ENCODE peak calls at places on chromosomes 7 and 10, in nine cellular contexts. One of them, this sample, is unnamed.

GRCh38 chr7:901388-902154 is 25.2 kb downstream of the GET4 start:
- DNase-seq in PC-9: peak; percentile 70
- DNase-seq in tibial nerve: peak; percentile 66
- DNase-seq in thoracic aorta: no peak
- DNase-seq in uterus: peak; percentile 56
- DNase-seq in endodermal cell: peak; percentile 99
- DNase-seq in lung: peak; percentile 83
- DNase-seq in suprapubic skin: no peak
- DNase-seq in IMR-90: peak; percentile 82
- DNase-seq in this sample: peak; percentile 73

GRCh38 chr7:91201731-91202130 is 62.5 kb upstream of the FZD1 start:
- DNase-seq in PC-9: no peak
- DNase-seq in suprapubic skin: no peak
- DNase-seq in uterus: no peak
- DNase-seq in lung: no peak
- DNase-seq in IMR-90: no peak
- DNase-seq in tibial nerve: no peak
- DNase-seq in endodermal cell: no peak
- DNase-seq in thoracic aorta: no peak
- DNase-seq in this sample: no peak

GRCh38 chr10:95566121-95566520 is 5.0 kb upstream of the SORBS1 start:
- DNase-seq in thoracic aorta: no peak
- DNase-seq in uterus: no peak
- DNase-seq in PC-9: no peak
- DNase-seq in IMR-90: no peak
- DNase-seq in tibial nerve: no peak
- DNase-seq in suprapubic skin: no peak
- DNase-seq in lung: no peak
- DNase-seq in endodermal cell: no peak
- DNase-seq in this sample: no peak

GRCh38 chr7:156534925-156535324 is 105.6 kb upstream of the RNF32 start:
- DNase-seq in endodermal cell: no peak
- DNase-seq in tibial nerve: no peak
- DNase-seq in IMR-90: no peak
- DNase-seq in PC-9: no peak
- DNase-seq in uterus: no peak
- DNase-seq in suprapubic skin: no peak
- DNase-seq in lung: no peak
- DNase-seq in thoracic aorta: no peak
- DNase-seq in this sample: no peak

GRCh38 chr10:132371641-132372081 is 25.3 kb upstream of the PWWP2B start:
- DNase-seq in lung: no peak
- DNase-seq in PC-9: no peak
- DNase-seq in IMR-90: no peak
- DNase-seq in tibial nerve: no peak
- DNase-seq in thoracic aorta: no peak
- DNase-seq in suprapubic skin: peak; percentile 30
- DNase-seq in uterus: no peak
- DNase-seq in endodermal cell: peak; percentile 74
- DNase-seq in this sample: no peak

GRCh38 chr10:5659702-5660528 is 6.5 kb downstream of the ASB13 start:
- DNase-seq in uterus: peak; percentile 46
- DNase-seq in IMR-90: peak; percentile 79
- DNase-seq in thoracic aorta: peak; percentile 27
- DNase-seq in PC-9: peak; percentile 89
- DNase-seq in lung: peak; percentile 52
- DNase-seq in tibial nerve: no peak
- DNase-seq in endodermal cell: peak; percentile 57
- DNase-seq in suprapubic skin: no peak
- DNase-seq in this sample: no peak

GRCh38 chr7:94913391-94913790 is 6.0 kb downstream of the PPP1R9A start:
- DNase-seq in lung: no peak
- DNase-seq in tibial nerve: no peak
- DNase-seq in uterus: no peak
- DNase-seq in PC-9: no peak
- DNase-seq in suprapubic skin: no peak
- DNase-seq in thoracic aorta: no peak
- DNase-seq in endodermal cell: no peak
- DNase-seq in IMR-90: no peak
- DNase-seq in this sample: no peak

GRCh38 chr7:131381069-131381838 is 53.6 kb downstream of the MKLN1 start:
- DNase-seq in IMR-90: peak; percentile 78
- DNase-seq in uterus: no peak
- DNase-seq in thoracic aorta: no peak
- DNase-seq in suprapubic skin: no peak
- DNase-seq in lung: no peak
- DNase-seq in tibial nerve: no peak
- DNase-seq in endodermal cell: no peak
- DNase-seq in PC-9: no peak
- DNase-seq in this sample: no peak

GRCh38 chr10:119090026-119090808 is 9.6 kb upstream of the EIF3A start:
- DNase-seq in PC-9: no peak
- DNase-seq in uterus: no peak
- DNase-seq in IMR-90: no peak
- DNase-seq in endodermal cell: no peak
- DNase-seq in thoracic aorta: no peak
- DNase-seq in tibial nerve: no peak
- DNase-seq in suprapubic skin: peak; percentile 6
- DNase-seq in lung: no peak
- DNase-seq in this sample: no peak

GRCh38 chr10:124283215-124284046 is 135.3 kb downstream of the OAT start:
- DNase-seq in suprapubic skin: no peak
- DNase-seq in endodermal cell: no peak
- DNase-seq in uterus: no peak
- DNase-seq in IMR-90: no peak
- DNase-seq in thoracic aorta: no peak
- DNase-seq in lung: no peak
- DNase-seq in tibial nerve: no peak
- DNase-seq in PC-9: no peak
- DNase-seq in this sample: no peak

GRCh38 chr10:124282326-124282725 is 136.4 kb downstream of the OAT start:
- DNase-seq in endodermal cell: no peak
- DNase-seq in lung: no peak
- DNase-seq in PC-9: no peak
- DNase-seq in thoracic aorta: no peak
- DNase-seq in uterus: no peak
- DNase-seq in suprapubic skin: peak; percentile 36
- DNase-seq in IMR-90: no peak
- DNase-seq in tibial nerve: no peak
- DNase-seq in this sample: no peak

GRCh38 chr10:60282771-60283353 is 106.8 kb downstream of the ANK3 start:
- DNase-seq in endodermal cell: no peak
- DNase-seq in PC-9: peak; percentile 96
- DNase-seq in lung: peak; percentile 33
- DNase-seq in uterus: no peak
- DNase-seq in suprapubic skin: no peak
- DNase-seq in thoracic aorta: no peak
- DNase-seq in tibial nerve: no peak
- DNase-seq in IMR-90: peak; percentile 56
- DNase-seq in this sample: no peak

GRCh38 chr7:155225516-155225915 is 72.2 kb upstream of the INSIG1 start:
- DNase-seq in lung: no peak
- DNase-seq in IMR-90: no peak
- DNase-seq in thoracic aorta: no peak
- DNase-seq in tibial nerve: no peak
- DNase-seq in suprapubic skin: no peak
- DNase-seq in endodermal cell: no peak
- DNase-seq in PC-9: peak; percentile 27
- DNase-seq in uterus: no peak
- DNase-seq in this sample: no peak

GRCh38 chr7:43873300-43873699 is 4.0 kb upstream of the MRPS24 start:
- DNase-seq in endodermal cell: no peak
- DNase-seq in IMR-90: peak; percentile 87
- DNase-seq in suprapubic skin: peak; percentile 80
- DNase-seq in thoracic aorta: peak; percentile 52
- DNase-seq in lung: no peak
- DNase-seq in uterus: peak; percentile 67
- DNase-seq in tibial nerve: peak; percentile 40
- DNase-seq in PC-9: peak; percentile 94
- DNase-seq in this sample: peak; percentile 46

GRCh38 chr7:31875424-31875823 is 188.4 kb downstream of the PPP1R17 start:
- DNase-seq in PC-9: no peak
- DNase-seq in tibial nerve: no peak
- DNase-seq in uterus: no peak
- DNase-seq in thoracic aorta: no peak
- DNase-seq in lung: no peak
- DNase-seq in IMR-90: no peak
- DNase-seq in endodermal cell: no peak
- DNase-seq in suprapubic skin: no peak
- DNase-seq in this sample: no peak

GRCh38 chr10:20254078-20254477 is 437.8 kb downstream of the PLXDC2 start:
- DNase-seq in tibial nerve: no peak
- DNase-seq in endodermal cell: no peak
- DNase-seq in lung: no peak
- DNase-seq in thoracic aorta: no peak
- DNase-seq in PC-9: no peak
- DNase-seq in uterus: no peak
- DNase-seq in suprapubic skin: no peak
- DNase-seq in IMR-90: peak; percentile 12
- DNase-seq in this sample: no peak
- H3K27ac ChIP-seq in tibial nerve: no peak overlapping the region
- H3K27ac ChIP-seq in endodermal cell: no peak overlapping the region
- H3K27ac ChIP-seq in lung: no peak overlapping the region
- H3K27ac ChIP-seq in thoracic aorta: no peak overlapping the region
- H3K27ac ChIP-seq in PC-9: no peak overlapping the region
- H3K27ac ChIP-seq in uterus: peak overlapping the region; percentile 19
- H3K27ac ChIP-seq in suprapubic skin: no peak overlapping the region
- H3K27ac ChIP-seq in IMR-90: no peak overlapping the region
- H3K27ac ChIP-seq in this sample: no peak overlapping the region

DNA sequence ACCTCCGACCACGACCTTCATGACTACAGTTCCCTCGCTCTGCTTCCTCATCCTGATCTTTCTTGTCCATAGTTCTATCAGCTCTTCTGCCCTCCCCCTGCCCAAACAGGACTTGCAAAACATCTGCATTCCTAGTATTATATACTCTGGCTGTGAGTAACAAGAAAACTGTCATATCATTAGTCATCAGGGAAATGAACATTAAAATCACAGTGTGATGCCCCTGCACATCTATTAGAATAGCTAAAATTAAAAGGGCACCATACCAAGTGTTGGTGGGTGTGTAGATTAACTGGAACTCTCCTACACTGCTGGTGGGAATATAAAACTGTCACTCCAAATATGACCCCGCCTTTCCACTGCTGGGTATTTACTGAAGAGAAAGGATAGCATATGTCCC is 141.8 kb downstream of the C7orf25 start:
- DNase-seq in lung: no peak
- DNase-seq in IMR-90: no peak
- DNase-seq in tibial nerve: no peak
- DNase-seq in endodermal cell: no peak
- DNase-seq in PC-9: no peak
- DNase-seq in uterus: no peak
- DNase-seq in suprapubic skin: no peak
- DNase-seq in thoracic aorta: no peak
- DNase-seq in this sample: no peak
- H3K27me3 ChIP-seq in lung: no peaks in the 10 kb centered on the region
- H3K27me3 ChIP-seq in IMR-90: no peaks in the 10 kb centered on the region
- H3K27me3 ChIP-seq in tibial nerve: no peaks in the 10 kb centered on the region
- H3K27me3 ChIP-seq in endodermal cell: no peaks in the 10 kb centered on the region
- H3K27me3 ChIP-seq in PC-9: peaks cover 56% of the 10 kb centered on the region
- H3K27me3 ChIP-seq in uterus: no peaks in the 10 kb centered on the region
- H3K27me3 ChIP-seq in suprapubic skin: peaks cover 2% of the 10 kb centered on the region
- H3K27me3 ChIP-seq in thoracic aorta: no peaks in the 10 kb centered on the region
- H3K27me3 ChIP-seq in this sample: no peaks in the 10 kb centered on the region

DNA sequence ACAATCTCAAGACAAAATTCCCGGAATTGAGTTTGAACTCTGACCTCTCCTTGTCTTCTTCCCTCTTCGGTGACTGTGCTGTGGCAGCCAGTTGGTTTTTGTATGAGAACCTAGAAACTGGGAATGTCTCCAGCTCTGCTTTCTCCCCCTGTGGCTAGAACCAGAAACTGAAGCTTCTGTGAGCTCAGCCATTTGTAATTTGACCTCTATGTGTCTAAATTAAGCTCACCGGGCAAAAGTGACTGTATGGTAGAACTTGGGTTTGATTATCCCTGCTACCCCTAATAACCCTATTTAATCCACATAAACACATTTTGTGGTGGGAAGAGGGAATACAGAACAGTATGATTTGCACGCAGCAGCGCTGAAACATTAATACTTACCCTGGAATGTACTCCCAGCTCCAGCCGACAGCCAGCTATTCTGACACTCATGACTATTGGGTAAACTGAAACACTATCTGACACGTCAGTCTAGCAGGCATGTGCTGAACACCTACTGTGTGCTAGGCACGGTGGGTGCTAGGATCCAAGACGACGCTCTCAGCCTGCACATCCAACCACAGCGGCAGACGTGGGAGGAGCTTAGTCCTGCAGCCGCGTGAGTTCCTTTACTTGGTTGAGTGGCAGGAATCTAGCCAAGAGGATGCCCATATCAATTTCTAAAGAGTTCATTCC is 324.8 kb downstream of the SFMBT2 start:
- DNase-seq in uterus: peak; percentile 20
- DNase-seq in IMR-90: peak; percentile 72
- DNase-seq in lung: no peak
- DNase-seq in endodermal cell: peak; percentile 61
- DNase-seq in thoracic aorta: no peak
- DNase-seq in tibial nerve: no peak
- DNase-seq in suprapubic skin: no peak
- DNase-seq in PC-9: no peak
- DNase-seq in this sample: no peak
- TF ChIP-seq CTCF in uterus: no peak
- TF ChIP-seq CTCF in IMR-90: peak; percentile 3
- TF ChIP-seq CTCF in lung: no peak
- TF ChIP-seq CTCF in endodermal cell: peak; percentile 59
- TF ChIP-seq CTCF in thoracic aorta: no peak
- TF ChIP-seq CTCF in tibial nerve: peak; percentile 13
- TF ChIP-seq CTCF in suprapubic skin: no peak
- TF ChIP-seq CTCF in PC-9: no peak
- TF ChIP-seq CTCF in this sample: peak; percentile 31

GRCh38 chr7:80133361-80134104 is 1.1 kb upstream of the GNAI1 start:
- DNase-seq in thoracic aorta: no peak
- DNase-seq in lung: no peak
- DNase-seq in uterus: peak; percentile 27
- DNase-seq in endodermal cell: peak; percentile 69
- DNase-seq in tibial nerve: no peak
- DNase-seq in PC-9: no peak
- DNase-seq in suprapubic skin: no peak
- DNase-seq in IMR-90: peak; percentile 50
- DNase-seq in this sample: no peak

GRCh38 chr7:80135306-80136104 is 874 bp downstream of the GNAI1 start:
- DNase-seq in IMR-90: peak; percentile 32
- DNase-seq in uterus: peak; percentile 20
- DNase-seq in suprapubic skin: peak; percentile 69
- DNase-seq in tibial nerve: no peak
- DNase-seq in thoracic aorta: no peak
- DNase-seq in lung: no peak
- DNase-seq in endodermal cell: peak; percentile 69
- DNase-seq in PC-9: no peak
- DNase-seq in this sample: peak; percentile 40

GRCh38 chr7:80134105-80134535 is 511 bp upstream of the GNAI1 start:
- DNase-seq in tibial nerve: peak; percentile 53
- DNase-seq in uterus: no peak
- DNase-seq in endodermal cell: no peak
- DNase-seq in suprapubic skin: no peak
- DNase-seq in PC-9: no peak
- DNase-seq in lung: no peak
- DNase-seq in thoracic aorta: peak; percentile 36
- DNase-seq in IMR-90: no peak
- DNase-seq in this sample: no peak

GRCh38 chr7:80136276-80137045 is 1.8 kb downstream of the GNAI1 start:
- DNase-seq in suprapubic skin: no peak
- DNase-seq in endodermal cell: no peak
- DNase-seq in tibial nerve: no peak
- DNase-seq in PC-9: peak; percentile 61
- DNase-seq in lung: no peak
- DNase-seq in thoracic aorta: no peak
- DNase-seq in uterus: no peak
- DNase-seq in IMR-90: peak; percentile 63
- DNase-seq in this sample: no peak

GRCh38 chr7:80134536-80135305 is at the start of gene GNAI1:
- DNase-seq in suprapubic skin: peak; percentile 86
- DNase-seq in IMR-90: peak; percentile 74
- DNase-seq in PC-9: peak; percentile 76
- DNase-seq in endodermal cell: peak; percentile 93
- DNase-seq in lung: peak; percentile 71
- DNase-seq in tibial nerve: no peak
- DNase-seq in uterus: peak; percentile 81
- DNase-seq in thoracic aorta: no peak
- DNase-seq in this sample: peak; percentile 64
- H3K27ac ChIP-seq in suprapubic skin: peak within 1 kb of the TSS; percentile 96
- H3K27ac ChIP-seq in IMR-90: peak within 1 kb of the TSS; percentile 90
- H3K27ac ChIP-seq in PC-9: peak within 1 kb of the TSS; percentile 69
- H3K27ac ChIP-seq in endodermal cell: peak within 1 kb of the TSS; percentile 82
- H3K27ac ChIP-seq in lung: peak within 1 kb of the TSS; percentile 67
- H3K27ac ChIP-seq in tibial nerve: peak within 1 kb of the TSS; percentile 89
- H3K27ac ChIP-seq in uterus: peak within 1 kb of the TSS; percentile 97
- H3K27ac ChIP-seq in thoracic aorta: peak within 1 kb of the TSS; percentile 88
- H3K27ac ChIP-seq in this sample: peak within 1 kb of the TSS; percentile 90

This sample was measured in left ventricle myocardium inferior.